ENCODE peak calls at places on chromosomes 13 and 19, in seven cellular contexts. One of them, this sample, is unnamed. For H3K27me3 and H3K4me1, the result is how much of the 10 kb centered on the place peaks cover.

GRCh38 chr19:10979950-10980349 is 19.1 kb downstream of the SMARCA4 start:
- DNase-seq in effector memory CD4-positive, alpha-beta T cell: no peak
- DNase-seq in thoracic aorta: no peak
- DNase-seq in left ventricle myocardium inferior: no peak
- DNase-seq in heart right ventricle: no peak
- DNase-seq in RWPE2: no peak
- DNase-seq in fibroblast of lung: peak
- DNase-seq in this sample: no peak

GRCh38 chr13:39536906-39537305 is 66.1 kb downstream of the LHFPL6 start:
- DNase-seq in effector memory CD4-positive, alpha-beta T cell: no peak
- DNase-seq in RWPE2: no peak
- DNase-seq in heart right ventricle: no peak
- DNase-seq in thoracic aorta: no peak
- DNase-seq in left ventricle myocardium inferior: no peak
- DNase-seq in fibroblast of lung: no peak
- DNase-seq in this sample: peak

GRCh38 chr19:1774999-1775772 is 21.9 kb downstream of the ONECUT3 start:
- DNase-seq in effector memory CD4-positive, alpha-beta T cell: no peak
- DNase-seq in RWPE2: no peak
- DNase-seq in thoracic aorta: no peak
- DNase-seq in left ventricle myocardium inferior: no peak
- DNase-seq in fibroblast of lung: no peak
- DNase-seq in heart right ventricle: no peak
- DNase-seq in this sample: no peak

GRCh38 chr13:91817250-91817649 is 418.8 kb downstream of the GPC5 start:
- DNase-seq in effector memory CD4-positive, alpha-beta T cell: no peak
- DNase-seq in fibroblast of lung: peak
- DNase-seq in RWPE2: no peak
- DNase-seq in heart right ventricle: no peak
- DNase-seq in left ventricle myocardium inferior: no peak
- DNase-seq in thoracic aorta: no peak
- DNase-seq in this sample: no peak

GRCh38 chr19:7605490-7606222 is 10.0 kb downstream of the CAMSAP3 start:
- DNase-seq in fibroblast of lung: no peak
- DNase-seq in heart right ventricle: no peak
- DNase-seq in effector memory CD4-positive, alpha-beta T cell: no peak
- DNase-seq in left ventricle myocardium inferior: no peak
- DNase-seq in thoracic aorta: no peak
- DNase-seq in RWPE2: no peak
- DNase-seq in this sample: peak

GRCh38 chr19:8487137-8487851 is 15.1 kb downstream of the PRAM1 start:
- DNase-seq in heart right ventricle: no peak
- DNase-seq in effector memory CD4-positive, alpha-beta T cell: peak
- DNase-seq in thoracic aorta: no peak
- DNase-seq in left ventricle myocardium inferior: no peak
- DNase-seq in RWPE2: no peak
- DNase-seq in fibroblast of lung: no peak
- DNase-seq in this sample: no peak

GRCh38 chr19:11673608-11674041 is 65.1 kb downstream of the ZNF823 start:
- DNase-seq in thoracic aorta: no peak
- DNase-seq in effector memory CD4-positive, alpha-beta T cell: no peak
- DNase-seq in heart right ventricle: peak
- DNase-seq in RWPE2: no peak
- DNase-seq in left ventricle myocardium inferior: peak
- DNase-seq in fibroblast of lung: peak
- DNase-seq in this sample: peak

GRCh38 chr13:32695602-32696250 is 109.5 kb downstream of the PDS5B start:
- DNase-seq in left ventricle myocardium inferior: no peak
- DNase-seq in heart right ventricle: no peak
- DNase-seq in effector memory CD4-positive, alpha-beta T cell: no peak
- DNase-seq in RWPE2: no peak
- DNase-seq in thoracic aorta: no peak
- DNase-seq in fibroblast of lung: peak
- DNase-seq in this sample: no peak

GRCh38 chr13:39493966-39494365 is 109.0 kb downstream of the LHFPL6 start:
- DNase-seq in effector memory CD4-positive, alpha-beta T cell: no peak
- DNase-seq in fibroblast of lung: no peak
- DNase-seq in thoracic aorta: no peak
- DNase-seq in heart right ventricle: no peak
- DNase-seq in RWPE2: no peak
- DNase-seq in left ventricle myocardium inferior: no peak
- DNase-seq in this sample: no peak

GRCh38 chr19:19591133-19591825 is 27.2 kb downstream of the PBX4 start:
- DNase-seq in left ventricle myocardium inferior: no peak
- DNase-seq in RWPE2: peak
- DNase-seq in fibroblast of lung: peak
- DNase-seq in heart right ventricle: no peak
- DNase-seq in thoracic aorta: no peak
- DNase-seq in effector memory CD4-positive, alpha-beta T cell: peak
- DNase-seq in this sample: peak

GRCh38 chr13:102977471-102977870 is 88.7 kb downstream of the SLC10A2 start:
- DNase-seq in fibroblast of lung: no peak
- DNase-seq in heart right ventricle: no peak
- DNase-seq in left ventricle myocardium inferior: no peak
- DNase-seq in thoracic aorta: no peak
- DNase-seq in RWPE2: no peak
- DNase-seq in effector memory CD4-positive, alpha-beta T cell: no peak
- DNase-seq in this sample: peak

GRCh38 chr19:33674575-33675367 is 53.0 kb downstream of the CHST8 start:
- DNase-seq in fibroblast of lung: no peak
- DNase-seq in effector memory CD4-positive, alpha-beta T cell: no peak
- DNase-seq in thoracic aorta: no peak
- DNase-seq in left ventricle myocardium inferior: no peak
- DNase-seq in RWPE2: no peak
- DNase-seq in heart right ventricle: no peak
- DNase-seq in this sample: no peak

GRCh38 chr13:49585220-49586157 is at the start of gene RCBTB1:
- DNase-seq in effector memory CD4-positive, alpha-beta T cell: peak
- DNase-seq in thoracic aorta: peak
- DNase-seq in heart right ventricle: peak
- DNase-seq in RWPE2: peak
- DNase-seq in left ventricle myocardium inferior: peak
- DNase-seq in fibroblast of lung: peak
- DNase-seq in this sample: peak

GRCh38 chr13:92719868-92720267 is 506.7 kb upstream of the GPC6 start:
- DNase-seq in effector memory CD4-positive, alpha-beta T cell: no peak
- DNase-seq in heart right ventricle: no peak
- DNase-seq in RWPE2: no peak
- DNase-seq in thoracic aorta: no peak
- DNase-seq in fibroblast of lung: no peak
- DNase-seq in left ventricle myocardium inferior: no peak
- DNase-seq in this sample: no peak

GRCh38 chr13:47908200-47908902 is 92.7 kb downstream of the SUCLA2 start:
- DNase-seq in fibroblast of lung: peak
- DNase-seq in effector memory CD4-positive, alpha-beta T cell: no peak
- DNase-seq in RWPE2: no peak
- DNase-seq in left ventricle myocardium inferior: no peak
- DNase-seq in heart right ventricle: no peak
- DNase-seq in thoracic aorta: no peak
- DNase-seq in this sample: peak

GRCh38 chr13:51396352-51396751 is 56.5 kb downstream of the INTS6 start:
- DNase-seq in thoracic aorta: no peak
- DNase-seq in effector memory CD4-positive, alpha-beta T cell: no peak
- DNase-seq in fibroblast of lung: peak
- DNase-seq in left ventricle myocardium inferior: no peak
- DNase-seq in heart right ventricle: no peak
- DNase-seq in RWPE2: no peak
- DNase-seq in this sample: no peak

GRCh38 chr13:99056381-99057014 is 78.6 kb upstream of the DOCK9 start:
- DNase-seq in thoracic aorta: no peak
- DNase-seq in fibroblast of lung: no peak
- DNase-seq in left ventricle myocardium inferior: no peak
- DNase-seq in RWPE2: no peak
- DNase-seq in effector memory CD4-positive, alpha-beta T cell: no peak
- DNase-seq in heart right ventricle: no peak
- DNase-seq in this sample: no peak

GRCh38 chr19:19531951-19532805 is 3.5 kb downstream of the YJEFN3 start:
- DNase-seq in heart right ventricle: peak
- DNase-seq in fibroblast of lung: peak
- DNase-seq in effector memory CD4-positive, alpha-beta T cell: peak
- DNase-seq in RWPE2: peak
- DNase-seq in thoracic aorta: no peak
- DNase-seq in left ventricle myocardium inferior: peak
- DNase-seq in this sample: no peak

GRCh38 chr13:89343165-89343564 is 1672.0 kb downstream of the SLITRK5 start:
- DNase-seq in RWPE2: no peak
- DNase-seq in effector memory CD4-positive, alpha-beta T cell: no peak
- DNase-seq in thoracic aorta: no peak
- DNase-seq in left ventricle myocardium inferior: no peak
- DNase-seq in heart right ventricle: no peak
- DNase-seq in fibroblast of lung: no peak
- DNase-seq in this sample: peak

GRCh38 chr19:24159707-24160106 is 72.7 kb downstream of the ZNF254 start:
- DNase-seq in RWPE2: no peak
- DNase-seq in effector memory CD4-positive, alpha-beta T cell: no peak
- DNase-seq in heart right ventricle: no peak
- DNase-seq in thoracic aorta: no peak
- DNase-seq in left ventricle myocardium inferior: no peak
- DNase-seq in fibroblast of lung: peak
- DNase-seq in this sample: peak

GRCh38 chr13:74214321-74214720 is 80.1 kb upstream of the KLF12 start:
- DNase-seq in left ventricle myocardium inferior: no peak
- DNase-seq in RWPE2: no peak
- DNase-seq in effector memory CD4-positive, alpha-beta T cell: no peak
- DNase-seq in heart right ventricle: no peak
- DNase-seq in thoracic aorta: no peak
- DNase-seq in fibroblast of lung: no peak
- DNase-seq in this sample: no peak

GRCh38 chr13:111406636-111407035 is 86.2 kb downstream of the TEX29 start:
- DNase-seq in left ventricle myocardium inferior: no peak
- DNase-seq in fibroblast of lung: no peak
- DNase-seq in effector memory CD4-positive, alpha-beta T cell: no peak
- DNase-seq in heart right ventricle: no peak
- DNase-seq in thoracic aorta: no peak
- DNase-seq in RWPE2: no peak
- DNase-seq in this sample: no peak

DNA sequence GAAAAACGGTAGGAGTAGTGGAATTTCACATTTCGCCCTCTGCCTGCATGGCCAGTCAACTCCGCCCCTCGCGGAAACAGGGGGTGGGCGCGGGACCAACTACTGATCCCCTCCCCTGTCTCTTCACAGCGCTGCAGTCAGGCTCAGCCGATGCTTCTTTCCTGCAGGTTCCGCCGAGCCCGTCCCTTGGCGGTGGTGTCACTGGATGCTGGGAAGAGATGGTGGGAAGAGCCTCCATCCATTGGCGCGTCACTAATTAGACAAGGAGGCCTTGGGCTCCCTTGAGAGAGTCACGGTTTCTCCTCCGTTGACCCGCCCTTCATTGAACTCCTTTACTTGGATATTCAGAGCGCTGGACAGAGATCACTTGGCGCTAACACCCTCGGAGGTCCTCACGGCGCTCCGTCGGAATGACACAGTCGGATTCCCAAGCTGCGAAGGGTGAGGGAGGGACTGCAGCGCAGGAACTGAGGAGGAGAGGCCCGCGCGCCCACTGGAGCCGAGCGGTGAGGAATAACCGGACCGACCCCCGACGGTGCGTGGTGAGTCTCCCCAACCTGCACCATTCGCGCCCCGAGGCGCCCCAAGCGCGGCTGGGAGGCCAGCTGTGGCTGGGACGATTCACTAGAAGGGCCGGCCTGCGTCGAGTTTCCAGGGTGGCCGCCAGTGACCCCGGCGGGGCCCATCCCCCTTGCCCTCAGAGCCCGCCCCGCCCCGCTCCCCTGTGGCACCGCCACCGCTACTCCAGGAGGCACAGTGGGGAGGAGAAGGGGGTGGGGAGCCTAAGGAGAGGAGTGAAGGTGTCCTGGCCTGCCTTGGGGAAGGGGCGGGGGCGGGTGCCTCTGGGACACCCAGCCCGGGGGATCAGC is 11.2 kb upstream of the CEACAM21 start:
- DNase-seq in effector memory CD4-positive, alpha-beta T cell: no peak
- DNase-seq in heart right ventricle: no peak
- DNase-seq in RWPE2: no peak
- DNase-seq in fibroblast of lung: no peak
- DNase-seq in thoracic aorta: no peak
- DNase-seq in left ventricle myocardium inferior: no peak
- DNase-seq in this sample: no peak
- H3K27me3 ChIP-seq in effector memory CD4-positive, alpha-beta T cell: under half
- H3K27me3 ChIP-seq in heart right ventricle: half or more
- H3K27me3 ChIP-seq in RWPE2: half or more
- H3K27me3 ChIP-seq in fibroblast of lung: under half
- H3K27me3 ChIP-seq in thoracic aorta: under half
- H3K27me3 ChIP-seq in left ventricle myocardium inferior: half or more
- H3K27me3 ChIP-seq in this sample: half or more

GRCh38 chr13:113769881-113770280 is 10.9 kb downstream of the TMEM255B start:
- DNase-seq in effector memory CD4-positive, alpha-beta T cell: no peak
- DNase-seq in left ventricle myocardium inferior: no peak
- DNase-seq in thoracic aorta: no peak
- DNase-seq in fibroblast of lung: no peak
- DNase-seq in RWPE2: no peak
- DNase-seq in heart right ventricle: no peak
- DNase-seq in this sample: no peak

GRCh38 chr13:113767366-113767765 is 8.3 kb downstream of the TMEM255B start:
- DNase-seq in left ventricle myocardium inferior: no peak
- DNase-seq in heart right ventricle: no peak
- DNase-seq in effector memory CD4-positive, alpha-beta T cell: no peak
- DNase-seq in RWPE2: no peak
- DNase-seq in fibroblast of lung: no peak
- DNase-seq in thoracic aorta: no peak
- DNase-seq in this sample: no peak

GRCh38 chr13:113769106-113769505 is 10.1 kb downstream of the TMEM255B start:
- DNase-seq in RWPE2: no peak
- DNase-seq in thoracic aorta: no peak
- DNase-seq in fibroblast of lung: no peak
- DNase-seq in effector memory CD4-positive, alpha-beta T cell: no peak
- DNase-seq in heart right ventricle: no peak
- DNase-seq in left ventricle myocardium inferior: no peak
- DNase-seq in this sample: no peak

GRCh38 chr13:113766035-113766800 is 7.2 kb downstream of the TMEM255B start:
- DNase-seq in heart right ventricle: no peak
- DNase-seq in left ventricle myocardium inferior: no peak
- DNase-seq in RWPE2: no peak
- DNase-seq in effector memory CD4-positive, alpha-beta T cell: no peak
- DNase-seq in thoracic aorta: no peak
- DNase-seq in fibroblast of lung: no peak
- DNase-seq in this sample: no peak

GRCh38 chr13:113768018-113768905 is 9.2 kb downstream of the TMEM255B start:
- DNase-seq in heart right ventricle: no peak
- DNase-seq in RWPE2: no peak
- DNase-seq in effector memory CD4-positive, alpha-beta T cell: no peak
- DNase-seq in thoracic aorta: no peak
- DNase-seq in fibroblast of lung: no peak
- DNase-seq in left ventricle myocardium inferior: no peak
- DNase-seq in this sample: no peak
- H3K4me1 ChIP-seq in heart right ventricle: under half
- H3K4me1 ChIP-seq in RWPE2: under half
- H3K4me1 ChIP-seq in effector memory CD4-positive, alpha-beta T cell: under half
- H3K4me1 ChIP-seq in thoracic aorta: under half
- H3K4me1 ChIP-seq in fibroblast of lung: under half
- H3K4me1 ChIP-seq in left ventricle myocardium inferior: under half
- H3K4me1 ChIP-seq in this sample: under half

GRCh38 chr19:35860436-35860817 is 3.7 kb downstream of the KIRREL2 start:
- DNase-seq in RWPE2: no peak
- DNase-seq in thoracic aorta: no peak
- DNase-seq in heart right ventricle: no peak
- DNase-seq in fibroblast of lung: no peak
- DNase-seq in left ventricle myocardium inferior: no peak
- DNase-seq in effector memory CD4-positive, alpha-beta T cell: no peak
- DNase-seq in this sample: no peak
- H3K27me3 ChIP-seq in RWPE2: under half
- H3K27me3 ChIP-seq in thoracic aorta: under half
- H3K27me3 ChIP-seq in heart right ventricle: half or more
- H3K27me3 ChIP-seq in fibroblast of lung: under half
- H3K27me3 ChIP-seq in left ventricle myocardium inferior: half or more
- H3K27me3 ChIP-seq in effector memory CD4-positive, alpha-beta T cell: under half
- H3K27me3 ChIP-seq in this sample: half or more

GRCh38 chr19:45515081-45515624 is 7.9 kb downstream of the VASP start:
- DNase-seq in RWPE2: no peak
- DNase-seq in thoracic aorta: no peak
- DNase-seq in fibroblast of lung: no peak
- DNase-seq in effector memory CD4-positive, alpha-beta T cell: peak
- DNase-seq in left ventricle myocardium inferior: peak
- DNase-seq in heart right ventricle: no peak
- DNase-seq in this sample: no peak
- H3K4me1 ChIP-seq in RWPE2: under half
- H3K4me1 ChIP-seq in thoracic aorta: under half
- H3K4me1 ChIP-seq in fibroblast of lung: under half
- H3K4me1 ChIP-seq in effector memory CD4-positive, alpha-beta T cell: under half
- H3K4me1 ChIP-seq in left ventricle myocardium inferior: half or more
- H3K4me1 ChIP-seq in heart right ventricle: half or more
- H3K4me1 ChIP-seq in this sample: under half